ENCODE peak calls at places on chromosomes 4 and X, in five cellular contexts. One of them, this sample, is unnamed.

GRCh38 chrX:145213504-145213903 is 33.8 kb upstream of the SPANXN1 start:
- DNase-seq in AG10803: no peak
- DNase-seq in astrocyte of the spinal cord: peak; percentile 3
- DNase-seq in heart left ventricle: no peak
- DNase-seq in AG04450: no peak
- DNase-seq in this sample: no peak

GRCh38 chr4:78417603-78418002 is 134.0 kb upstream of the ANXA3 start:
- DNase-seq in astrocyte of the spinal cord: no peak
- DNase-seq in AG04450: no peak
- DNase-seq in AG10803: no peak
- DNase-seq in heart left ventricle: no peak
- DNase-seq in this sample: no peak

GRCh38 chr4:122542411-122543236 is 78.2 kb downstream of the IL21 start:
- DNase-seq in heart left ventricle: no peak
- DNase-seq in astrocyte of the spinal cord: peak; percentile 54
- DNase-seq in AG04450: peak; percentile 7
- DNase-seq in AG10803: peak; percentile 21
- DNase-seq in this sample: peak; percentile 29

GRCh38 chr4:112857461-112857860 is 192.0 kb upstream of the ANK2 start:
- DNase-seq in AG10803: peak; percentile 89
- DNase-seq in heart left ventricle: no peak
- DNase-seq in astrocyte of the spinal cord: peak; percentile 92
- DNase-seq in AG04450: peak; percentile 46
- DNase-seq in this sample: peak; percentile 79

GRCh38 chrX:110146521-110146920 is 143.6 kb downstream of the TMEM164 start:
- DNase-seq in astrocyte of the spinal cord: peak; percentile 44
- DNase-seq in AG04450: no peak
- DNase-seq in heart left ventricle: peak; percentile 10
- DNase-seq in AG10803: peak; percentile 38
- DNase-seq in this sample: no peak

GRCh38 chr4:173040200-173040599 is 128.4 kb upstream of the GALNT7 start:
- DNase-seq in AG10803: no peak
- DNase-seq in AG04450: no peak
- DNase-seq in astrocyte of the spinal cord: peak; percentile 34
- DNase-seq in heart left ventricle: peak; percentile 27
- DNase-seq in this sample: no peak

GRCh38 chr4:114807759-114808404 is 209.3 kb downstream of the UGT8 start:
- DNase-seq in heart left ventricle: no peak
- DNase-seq in AG10803: peak; percentile 12
- DNase-seq in astrocyte of the spinal cord: peak; percentile 19
- DNase-seq in AG04450: no peak
- DNase-seq in this sample: no peak

GRCh38 chr4:7747062-7747385 is 192.6 kb downstream of the AFAP1 start:
- DNase-seq in heart left ventricle: peak; percentile 42
- DNase-seq in AG10803: no peak
- DNase-seq in astrocyte of the spinal cord: no peak
- DNase-seq in AG04450: no peak
- DNase-seq in this sample: no peak

GRCh38 chrX:53078943-53079342 is 3.2 kb upstream of the TSPYL2 start:
- DNase-seq in AG10803: no peak
- DNase-seq in AG04450: no peak
- DNase-seq in astrocyte of the spinal cord: no peak
- DNase-seq in heart left ventricle: no peak
- DNase-seq in this sample: no peak

GRCh38 chrX:8003147-8003883 is 76.1 kb upstream of the PNPLA4 start:
- DNase-seq in astrocyte of the spinal cord: no peak
- DNase-seq in AG04450: no peak
- DNase-seq in heart left ventricle: no peak
- DNase-seq in AG10803: no peak
- DNase-seq in this sample: no peak

GRCh38 chr4:124278477-124278876 is 434.1 kb downstream of the ANKRD50 start:
- DNase-seq in AG04450: no peak
- DNase-seq in AG10803: peak; percentile 17
- DNase-seq in astrocyte of the spinal cord: peak; percentile 19
- DNase-seq in heart left ventricle: no peak
- DNase-seq in this sample: no peak

GRCh38 chr4:67871867-67872266 is 11.9 kb downstream of the TMPRSS11D start:
- DNase-seq in heart left ventricle: no peak
- DNase-seq in astrocyte of the spinal cord: peak; percentile 64
- DNase-seq in AG10803: peak; percentile 59
- DNase-seq in AG04450: no peak
- DNase-seq in this sample: peak; percentile 20

GRCh38 chrX:105752334-105752733 is 70.0 kb upstream of the NRK start:
- DNase-seq in AG04450: no peak
- DNase-seq in astrocyte of the spinal cord: no peak
- DNase-seq in AG10803: no peak
- DNase-seq in heart left ventricle: no peak
- DNase-seq in this sample: no peak

GRCh38 chr4:55545681-55546632 is 752 bp downstream of the CLOCK start:
- DNase-seq in astrocyte of the spinal cord: peak; percentile 73
- DNase-seq in AG04450: no peak
- DNase-seq in heart left ventricle: peak; percentile 78
- DNase-seq in AG10803: peak; percentile 65
- DNase-seq in this sample: no peak

GRCh38 chr4:12445711-12446110 is 1017.0 kb upstream of the HS3ST1 start:
- DNase-seq in heart left ventricle: no peak
- DNase-seq in AG04450: no peak
- DNase-seq in AG10803: no peak
- DNase-seq in astrocyte of the spinal cord: no peak
- DNase-seq in this sample: no peak

GRCh38 chr4:150173420-150173819 is 95.2 kb downstream of the DCLK2 start:
- DNase-seq in heart left ventricle: no peak
- DNase-seq in AG04450: no peak
- DNase-seq in AG10803: peak; percentile 18
- DNase-seq in astrocyte of the spinal cord: peak; percentile 47
- DNase-seq in this sample: no peak

GRCh38 chrX:109472939-109473713 is 8.8 kb downstream of the GUCY2F start:
- DNase-seq in astrocyte of the spinal cord: peak; percentile 77
- DNase-seq in AG04450: no peak
- DNase-seq in heart left ventricle: peak; percentile 2
- DNase-seq in AG10803: peak; percentile 5
- DNase-seq in this sample: no peak

GRCh38 chrX:147848009-147848408 is 63.7 kb upstream of the FMR1 start:
- DNase-seq in AG10803: no peak
- DNase-seq in AG04450: no peak
- DNase-seq in astrocyte of the spinal cord: no peak
- DNase-seq in heart left ventricle: no peak
- DNase-seq in this sample: no peak

GRCh38 chr4:185846550-185847210 is 34.7 kb upstream of the SORBS2 start:
- DNase-seq in AG10803: no peak
- DNase-seq in AG04450: no peak
- DNase-seq in heart left ventricle: no peak
- DNase-seq in astrocyte of the spinal cord: peak; percentile 14
- DNase-seq in this sample: no peak

GRCh38 chr4:142314183-142314582 is 531.9 kb downstream of the INPP4B start:
- DNase-seq in astrocyte of the spinal cord: no peak
- DNase-seq in AG10803: no peak
- DNase-seq in heart left ventricle: no peak
- DNase-seq in AG04450: no peak
- DNase-seq in this sample: no peak
- H3K4me3 ChIP-seq in astrocyte of the spinal cord: no peak overlapping the region
- H3K4me3 ChIP-seq in AG10803: no peak overlapping the region
- H3K4me3 ChIP-seq in heart left ventricle: no peak overlapping the region
- H3K4me3 ChIP-seq in AG04450: no peak overlapping the region
- H3K4me3 ChIP-seq in this sample: no peak overlapping the region

DNA sequence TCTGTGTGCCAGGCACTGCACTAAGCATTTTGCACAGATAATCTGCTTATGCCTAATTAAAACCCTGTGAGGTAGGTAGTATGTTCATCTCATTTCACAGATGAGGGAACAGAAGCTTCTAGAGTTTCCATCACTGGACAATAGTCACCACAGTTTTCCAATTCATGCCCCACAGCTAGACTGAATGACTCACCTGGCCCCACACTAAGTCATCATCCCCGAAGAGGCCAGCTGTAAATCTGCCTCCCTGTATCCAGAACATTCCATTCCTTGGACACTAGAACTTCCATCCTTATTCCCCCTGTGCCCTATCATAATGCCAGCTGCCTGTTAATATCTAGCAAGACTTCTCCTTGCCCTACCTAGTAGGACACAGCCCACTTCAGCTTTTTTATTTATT is 40.9 kb upstream of the NYX start:
- DNase-seq in AG04450: no peak
- DNase-seq in heart left ventricle: no peak
- DNase-seq in AG10803: peak; percentile 4
- DNase-seq in astrocyte of the spinal cord: no peak
- DNase-seq in this sample: no peak
- H3K4me3 ChIP-seq in AG04450: no peak overlapping the region
- H3K4me3 ChIP-seq in heart left ventricle: no peak overlapping the region
- H3K4me3 ChIP-seq in AG10803: no peak overlapping the region
- H3K4me3 ChIP-seq in astrocyte of the spinal cord: no peak overlapping the region
- H3K4me3 ChIP-seq in this sample: no peak overlapping the region

DNA sequence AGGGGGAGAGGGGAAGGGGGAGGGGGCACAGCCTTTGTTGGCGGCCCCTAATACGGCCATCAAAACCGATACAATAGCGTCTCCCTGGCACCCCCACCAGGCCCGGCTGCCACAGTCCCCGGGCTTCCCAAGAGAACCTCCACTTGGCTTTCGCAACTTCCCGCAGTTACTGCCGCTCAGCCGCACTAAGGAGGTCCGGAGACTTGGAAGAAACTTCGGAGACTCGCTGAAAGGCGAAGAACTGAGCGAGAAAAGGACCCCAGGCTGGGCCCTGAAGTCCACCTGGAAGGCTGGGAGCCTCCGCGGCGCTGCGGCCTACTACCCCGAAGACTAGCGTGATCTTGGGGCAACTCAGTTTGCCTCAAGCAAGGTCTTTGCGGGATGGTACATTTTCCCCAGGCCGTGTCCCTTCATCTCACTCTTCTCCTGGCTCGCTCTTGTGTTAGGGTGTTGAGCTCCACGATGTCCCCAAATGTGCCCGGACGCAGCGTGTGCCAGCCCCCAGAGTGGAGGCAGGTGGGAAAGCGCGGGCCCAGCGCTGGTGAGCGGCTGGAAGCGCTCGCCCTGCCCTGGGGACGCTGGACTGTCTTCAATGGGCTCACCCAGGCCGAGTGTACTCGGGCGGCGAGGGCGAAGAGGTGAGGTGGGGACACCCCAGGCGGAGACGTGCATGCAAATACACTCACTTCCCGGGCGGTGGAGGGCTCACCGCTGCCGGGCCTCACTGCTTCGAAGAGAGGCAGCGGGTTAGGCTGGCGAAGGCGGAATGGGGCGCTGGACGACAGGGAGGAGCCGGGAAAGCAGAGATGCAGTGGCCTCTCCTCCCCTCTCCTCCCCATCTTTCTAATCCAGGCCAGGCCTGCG is 2.5 kb downstream of the NKX6-1 start:
- DNase-seq in AG04450: no peak
- DNase-seq in AG10803: no peak
- DNase-seq in astrocyte of the spinal cord: peak; percentile 38
- DNase-seq in heart left ventricle: no peak
- DNase-seq in this sample: no peak
- H3K4me3 ChIP-seq in AG04450: no peak overlapping the region
- H3K4me3 ChIP-seq in AG10803: no peak overlapping the region
- H3K4me3 ChIP-seq in astrocyte of the spinal cord: peak overlapping the region; percentile 61
- H3K4me3 ChIP-seq in heart left ventricle: no peak overlapping the region
- H3K4me3 ChIP-seq in this sample: peak overlapping the region; percentile 71

GRCh38 chr4:107699466-107700206 is 20.4 kb downstream of the PAPSS1 start:
- DNase-seq in AG10803: no peak
- DNase-seq in astrocyte of the spinal cord: peak; percentile 32
- DNase-seq in heart left ventricle: no peak
- DNase-seq in AG04450: no peak
- DNase-seq in this sample: no peak
- H3K4me3 ChIP-seq in AG10803: no peak overlapping the region
- H3K4me3 ChIP-seq in astrocyte of the spinal cord: no peak overlapping the region
- H3K4me3 ChIP-seq in heart left ventricle: no peak overlapping the region
- H3K4me3 ChIP-seq in AG04450: no peak overlapping the region
- H3K4me3 ChIP-seq in this sample: no peak overlapping the region

GRCh38 chr4:74097631-74098550 is 1.1 kb downstream of the CXCL2 start:
- DNase-seq in heart left ventricle: no peak
- DNase-seq in AG10803: no peak
- DNase-seq in astrocyte of the spinal cord: no peak
- DNase-seq in AG04450: no peak
- DNase-seq in this sample: no peak
- H3K4me3 ChIP-seq in heart left ventricle: peak overlapping the region; percentile 64
- H3K4me3 ChIP-seq in AG10803: peak overlapping the region; percentile 70
- H3K4me3 ChIP-seq in astrocyte of the spinal cord: peak overlapping the region; percentile 54
- H3K4me3 ChIP-seq in AG04450: peak overlapping the region; percentile 71
- H3K4me3 ChIP-seq in this sample: peak overlapping the region; percentile 79

GRCh38 chr4:181952478-181952877 is 290.7 kb upstream of the TENM3 start:
- DNase-seq in astrocyte of the spinal cord: peak; percentile 92
- DNase-seq in AG10803: peak; percentile 89
- DNase-seq in heart left ventricle: peak; percentile 23
- DNase-seq in AG04450: peak; percentile 84
- DNase-seq in this sample: peak; percentile 72

GRCh38 chr4:181950372-181951127 is 292.7 kb upstream of the TENM3 start:
- DNase-seq in AG04450: no peak
- DNase-seq in astrocyte of the spinal cord: no peak
- DNase-seq in heart left ventricle: no peak
- DNase-seq in AG10803: no peak
- DNase-seq in this sample: no peak

GRCh38 chr4:181951265-181951664 is 291.9 kb upstream of the TENM3 start:
- DNase-seq in astrocyte of the spinal cord: no peak
- DNase-seq in AG10803: no peak
- DNase-seq in AG04450: no peak
- DNase-seq in heart left ventricle: no peak
- DNase-seq in this sample: no peak

GRCh38 chr4:181946902-181947301 is 296.3 kb upstream of the TENM3 start:
- DNase-seq in heart left ventricle: no peak
- DNase-seq in AG10803: no peak
- DNase-seq in AG04450: no peak
- DNase-seq in astrocyte of the spinal cord: no peak
- DNase-seq in this sample: no peak

GRCh38 chr4:181949704-181950312 is 293.4 kb upstream of the TENM3 start:
- DNase-seq in heart left ventricle: no peak
- DNase-seq in AG10803: no peak
- DNase-seq in astrocyte of the spinal cord: no peak
- DNase-seq in AG04450: no peak
- DNase-seq in this sample: no peak
- H3K4me3 ChIP-seq in heart left ventricle: no peak overlapping the region
- H3K4me3 ChIP-seq in AG10803: no peak overlapping the region
- H3K4me3 ChIP-seq in astrocyte of the spinal cord: no peak overlapping the region
- H3K4me3 ChIP-seq in AG04450: no peak overlapping the region
- H3K4me3 ChIP-seq in this sample: no peak overlapping the region